ENCODE peak calls at places on chromosome 2, in eight cellular contexts. D is HFF-Myc, U is iPS-NIHi11, S is PC-3, J is HFFc6, N is ovary, Z is GM06990, K is skeletal muscle cell. O is an unnamed sample.

GRCh38 chr2:78992807-78993517 is 32.5 kb upstream of the REG3G start:
- DNase-seq in N (no peak), Z (no peak), K (no peak), U (peak; percentile 78), D (no peak), J (no peak), S (no peak), O (no peak)

GRCh38 chr2:96856776-96857673 is 791 bp downstream of the ANKRD39 start:
- DNase-seq in S (peak; percentile 48), Z (no peak), K (no peak), U (no peak), D (no peak), N (no peak), J (peak; percentile 27), O (no peak)

GRCh38 chr2:134917219-134917957 is 1.2 kb upstream of the CCNT2 start:
- DNase-seq in J (no peak), D (no peak), S (no peak), N (peak; percentile 46), Z (peak; percentile 28), K (no peak), U (no peak), O (peak; percentile 9)

GRCh38 chr2:236180831-236181453 is 12.8 kb upstream of the GBX2 start:
- DNase-seq in N (peak; percentile 47), U (peak; percentile 83), Z (no peak), K (no peak), J (peak; percentile 45), S (peak; percentile 79), D (peak; percentile 25), O (peak; percentile 65)

GRCh38 chr2:69952336-69953115 is 8.9 kb downstream of the ASPRV1 start:
- DNase-seq in U (no peak), D (no peak), K (no peak), N (no peak), J (no peak), Z (no peak), S (no peak), O (no peak)

GRCh38 chr2:163909411-163910080 is 173.7 kb upstream of the FIGN start:
- DNase-seq in K (no peak), J (no peak), U (no peak), Z (no peak), N (no peak), S (no peak), D (no peak), O (no peak)

GRCh38 chr2:193469251-193469650 is 1274.5 kb upstream of the TMEFF2 start:
- DNase-seq in Z (no peak), S (no peak), D (no peak), J (no peak), K (no peak), N (no peak), U (no peak), O (no peak)

GRCh38 chr2:232789067-232789466 is 12.7 kb upstream of the KCNJ13 start:
- DNase-seq in K (no peak), D (no peak), Z (no peak), S (no peak), N (no peak), U (no peak), J (no peak), O (no peak)

GRCh38 chr2:120857931-120858330 is 122.3 kb downstream of the GLI2 start:
- DNase-seq in K (no peak), J (no peak), D (no peak), N (no peak), U (no peak), Z (no peak), S (no peak), O (no peak)

GRCh38 chr2:231331533-231331932 is 64.0 kb upstream of the B3GNT7 start:
- DNase-seq in D (no peak), J (no peak), Z (no peak), U (no peak), N (no peak), K (no peak), S (no peak), O (no peak)

GRCh38 chr2:23953625-23954024 is 13.4 kb downstream of the UBXN2A start:
- DNase-seq in J (no peak), U (no peak), N (no peak), Z (no peak), S (no peak), D (no peak), K (no peak), O (no peak)

GRCh38 chr2:227016894-227017293 is 147.1 kb downstream of the COL4A4 start:
- DNase-seq in U (no peak), Z (no peak), J (no peak), K (no peak), S (no peak), D (no peak), N (no peak), O (peak; percentile 42)

GRCh38 chr2:170341684-170342631 is 164.0 kb downstream of the MYO3B start:
- DNase-seq in D (no peak), S (no peak), U (no peak), K (no peak), J (no peak), N (no peak), Z (no peak), O (no peak)

GRCh38 chr2:12709207-12709522 is 7.6 kb upstream of the TRIB2 start:
- DNase-seq in J (no peak), K (no peak), N (no peak), U (no peak), S (peak; percentile 28), D (no peak), Z (no peak), O (no peak)

GRCh38 chr2:216477283-216478035 is 21.2 kb upstream of the RPL37A start:
- DNase-seq in J (no peak), S (no peak), D (no peak), K (no peak), Z (no peak), N (no peak), U (no peak), O (no peak)

GRCh38 chr2:239378021-239378917 is 22.6 kb downstream of the HDAC4 start:
- DNase-seq in Z (no peak), K (no peak), S (no peak), N (peak; percentile 19), U (no peak), J (no peak), D (no peak), O (no peak)

GRCh38 chr2:211181626-211182025 is 625.2 kb downstream of the CPS1 start:
- DNase-seq in N (no peak), U (no peak), J (no peak), K (peak; percentile 8), S (peak; percentile 44), Z (no peak), D (no peak), O (no peak)

GRCh38 chr2:12488365-12488972 is 228.3 kb upstream of the TRIB2 start:
- DNase-seq in J (no peak), Z (no peak), D (no peak), U (no peak), S (no peak), K (no peak), N (no peak), O (peak; percentile 32)

GRCh38 chr2:210169871-210170441 is 1.3 kb downstream of the KANSL1L start:
- DNase-seq in J (peak; percentile 67), K (peak; percentile 45), U (no peak), Z (peak; percentile 24), N (no peak), D (peak; percentile 11), S (peak; percentile 36), O (peak; percentile 77)

GRCh38 chr2:160484859-160485520 is 8.6 kb downstream of the RBMS1 start:
- DNase-seq in K (no peak), U (peak; percentile 38), D (no peak), N (no peak), S (no peak), J (no peak), Z (no peak), O (no peak)

GRCh38 chr2:127382836-127383235 is 4.9 kb downstream of the MAP3K2 start:
- DNase-seq in D (no peak), N (no peak), U (no peak), J (no peak), S (no peak), K (no peak), Z (no peak), O (no peak)

GRCh38 chr2:39706945-39707344 is 41.2 kb downstream of the TMEM178A start:
- DNase-seq in J (no peak), D (no peak), K (no peak), U (no peak), Z (no peak), N (no peak), S (no peak), O (no peak)

O was measured in epithelial cell of esophagus.